ENCODE peak calls at places on chromosomes 7 and 10, in six cellular contexts. J is lower lobe of right lung, S is WTC11, P is cardiac fibroblast, G is epithelial cell of proximal tubule, H is hepatocyte. Y is an unnamed sample.

GRCh38 chr7:106167439-106168136 is 55.5 kb upstream of the SYPL1 start:
- DNase-seq in J (no peak), S (no peak), G (no peak), H (no peak), P (peak), Y (no peak)

GRCh38 chr10:85986777-85987176 is 379.8 kb downstream of the GRID1 start:
- DNase-seq in P (no peak), J (no peak), S (no peak), G (no peak), H (no peak), Y (no peak)

GRCh38 chr10:102435529-102436233 is 3.3 kb upstream of the CUEDC2 start:
- DNase-seq in P (peak), H (peak), G (no peak), S (peak), J (peak), Y (no peak)

GRCh38 chr10:43843331-43844101 is 194.8 kb upstream of the ZNF32 start:
- DNase-seq in J (no peak), P (peak), H (no peak), G (no peak), S (no peak), Y (no peak)

GRCh38 chr10:104318810-104319684 is 19.2 kb downstream of the ITPRIP start:
- DNase-seq in G (no peak), J (peak), P (peak), H (peak), S (no peak), Y (no peak)

GRCh38 chr10:52729259-52730104 is 43.1 kb downstream of the MBL2 start:
- DNase-seq in G (no peak), J (no peak), S (no peak), P (peak), H (peak), Y (no peak)

GRCh38 chr10:133123050-133123745 is 35.5 kb downstream of the ADGRA1 start:
- DNase-seq in J (peak), H (no peak), P (no peak), G (no peak), S (no peak), Y (no peak)

GRCh38 chr7:123625254-123625653 is 23.6 kb downstream of the ASB15 start:
- DNase-seq in H (no peak), S (no peak), G (no peak), J (no peak), P (peak), Y (no peak)

GRCh38 chr10:47016564-47016963 is 105.3 kb downstream of the PTPN20 start:
- DNase-seq in G (no peak), P (no peak), J (no peak), S (no peak), H (no peak), Y (no peak)
- TF ChIP-seq CTCF in G (no peak), P (no peak), J (no peak), S (no peak), H (no peak), Y (no peak)

GRCh38 chr10:75408911-75409885 is 7.6 kb upstream of the ZNF503 start:
- DNase-seq in S (peak), P (peak), G (no peak), J (peak), H (peak), Y (peak)
- TF ChIP-seq CTCF in S (no peak), P (no peak), G (no peak), J (no peak), H (peak), Y (peak)

GRCh38 chr10:95469676-95470075 is 91.5 kb downstream of the SORBS1 start:
- DNase-seq in H (no peak), J (no peak), G (no peak), S (no peak), P (no peak), Y (no peak)

GRCh38 chr10:95464280-95464679 is 96.9 kb downstream of the SORBS1 start:
- DNase-seq in G (no peak), S (no peak), J (no peak), P (no peak), H (no peak), Y (no peak)

GRCh38 chr10:95466450-95466849 is 94.7 kb downstream of the SORBS1 start:
- DNase-seq in J (no peak), S (no peak), G (no peak), H (no peak), P (no peak), Y (no peak)

GRCh38 chr10:95469251-95469650 is 91.9 kb downstream of the SORBS1 start:
- DNase-seq in P (no peak), G (no peak), S (no peak), J (no peak), H (no peak), Y (no peak)

GRCh38 chr10:95467162-95467599 is 94.0 kb downstream of the SORBS1 start:
- DNase-seq in J (peak), G (no peak), S (peak), H (peak), P (peak), Y (peak)
- TF ChIP-seq CTCF in J (no peak), G (peak), S (no peak), H (peak), P (no peak), Y (no peak)

GRCh38 chr7:134553976-134554375 is 5.1 kb downstream of the AKR1B15 start:
- DNase-seq in G (no peak), P (no peak), H (peak), J (no peak), S (peak), Y (no peak)
- TF ChIP-seq CTCF in G (peak), P (peak), H (peak), J (no peak), S (no peak), Y (no peak)

GRCh38 chr7:36545291-36545690 is 155.6 kb downstream of the ANLN start:
- DNase-seq in P (no peak), S (no peak), J (no peak), G (no peak), H (no peak), Y (no peak)
- TF ChIP-seq CTCF in P (no peak), S (no peak), J (no peak), G (no peak), H (no peak), Y (no peak)

DNA sequence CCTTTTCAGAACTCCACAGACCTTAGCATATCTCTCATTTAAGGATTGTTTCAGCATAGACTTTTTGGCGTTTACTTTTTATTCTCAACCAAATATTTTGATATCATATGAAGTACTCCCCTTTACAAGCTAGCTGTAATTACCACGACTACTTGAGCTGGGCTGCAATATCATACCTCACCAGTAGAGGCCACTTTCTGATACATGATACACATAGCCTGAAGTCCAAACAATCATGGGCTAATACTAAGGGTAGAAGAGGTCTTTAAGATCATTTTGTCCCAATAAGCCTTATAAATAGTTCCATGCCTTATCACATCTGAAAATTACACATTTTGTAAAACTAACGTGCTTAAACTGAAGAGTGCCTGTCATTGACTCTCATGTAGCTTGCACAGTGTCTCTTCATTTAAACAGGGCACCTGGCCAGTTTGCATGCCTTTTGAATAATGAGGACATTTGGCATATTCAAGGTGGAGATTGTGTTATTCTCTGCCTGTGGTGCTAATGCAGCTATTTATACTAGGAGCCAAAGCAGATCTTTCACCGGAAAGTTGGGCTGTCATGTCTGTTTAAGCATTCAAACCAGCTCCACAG is 403.7 kb upstream of the ZMIZ1 start:
- DNase-seq in H (no peak), S (no peak), G (no peak), J (no peak), P (peak), Y (no peak)
- TF ChIP-seq CTCF in H (peak), S (peak), G (peak), J (peak), P (peak), Y (peak)